ENCODE peak calls at places on chromosomes 3 and 15, in eight cellular contexts. S is foreskin fibroblast, F is upper lobe of left lung, T is pancreas, G is PC-9, K is tibial artery, M is Caco-2, C is endothelial cell of umbilical vein. D is an unnamed sample.

GRCh38 chr3:39757312-39757711 is 52.1 kb upstream of the MYRIP start:
- DNase-seq in K (no peak), M (no peak), C (peak; percentile 85), T (no peak), F (no peak), G (no peak), S (no peak), D (no peak)

GRCh38 chr3:43086460-43087165 is 19.3 kb downstream of the POMGNT2 start:
- DNase-seq in T (no peak), M (no peak), C (no peak), F (no peak), S (no peak), G (no peak), K (no peak), D (no peak)

GRCh38 chr15:38558714-38559059 is 5.9 kb downstream of the RASGRP1 start:
- DNase-seq in S (peak; percentile 43), G (no peak), T (no peak), C (no peak), M (no peak), F (no peak), K (no peak), D (no peak)

GRCh38 chr3:112010631-112011030 is 11.9 kb downstream of the TAGLN3 start:
- DNase-seq in C (no peak), G (no peak), T (no peak), M (no peak), S (no peak), F (no peak), K (no peak), D (no peak)

GRCh38 chr15:50262533-50262932 is 3.0 kb downstream of the HDC start:
- DNase-seq in M (no peak), G (no peak), T (no peak), S (no peak), K (no peak), C (no peak), F (no peak), D (no peak)

GRCh38 chr15:68795298-68795848 is 25.3 kb downstream of the ANP32A start:
- DNase-seq in F (peak; percentile 98), G (no peak), S (peak; percentile 93), M (no peak), C (peak; percentile 93), T (peak; percentile 59), K (peak; percentile 95), D (peak; percentile 97)

GRCh38 chr3:64056616-64057165 is 33.4 kb upstream of the PSMD6 start:
- DNase-seq in C (no peak), G (no peak), F (no peak), K (no peak), M (no peak), S (no peak), T (no peak), D (no peak)

GRCh38 chr3:11662392-11662990 is 18.8 kb upstream of the VGLL4 start:
- DNase-seq in G (no peak), C (peak; percentile 31), M (no peak), F (no peak), K (no peak), T (no peak), S (peak; percentile 49), D (no peak)

GRCh38 chr3:55519016-55519415 is 31.9 kb upstream of the WNT5A start:
- DNase-seq in T (no peak), G (peak; percentile 48), F (no peak), M (no peak), C (no peak), K (no peak), S (no peak), D (peak; percentile 62)

GRCh38 chr15:45181491-45182285 is 6.1 kb downstream of the SHF start:
- DNase-seq in G (no peak), K (no peak), T (no peak), F (no peak), S (no peak), M (no peak), C (no peak), D (no peak)

GRCh38 chr3:179807588-179807987 is 154.7 kb downstream of the USP13 start:
- DNase-seq in M (no peak), F (no peak), C (no peak), G (no peak), T (no peak), K (no peak), S (no peak), D (no peak)

GRCh38 chr3:195110647-195111321 is 160.2 kb downstream of the XXYLT1 start:
- DNase-seq in M (no peak), C (no peak), F (no peak), G (no peak), S (peak; percentile 78), T (no peak), K (peak; percentile 47), D (no peak)

GRCh38 chr3:176352716-176353334 is 844.5 kb downstream of the TBL1XR1 start:
- DNase-seq in G (no peak), K (no peak), T (no peak), F (no peak), S (peak; percentile 10), M (no peak), C (peak; percentile 10), D (no peak)

GRCh38 chr3:128273841-128274573 is 120.7 kb downstream of the EEFSEC start:
- DNase-seq in K (no peak), G (no peak), S (no peak), F (no peak), T (no peak), M (no peak), C (no peak), D (no peak)

GRCh38 chr3:176514297-176514696 is 683.0 kb downstream of the TBL1XR1 start:
- DNase-seq in G (peak; percentile 25), K (no peak), F (no peak), M (no peak), S (peak; percentile 63), T (no peak), C (peak; percentile 73), D (peak; percentile 75)

DNA sequence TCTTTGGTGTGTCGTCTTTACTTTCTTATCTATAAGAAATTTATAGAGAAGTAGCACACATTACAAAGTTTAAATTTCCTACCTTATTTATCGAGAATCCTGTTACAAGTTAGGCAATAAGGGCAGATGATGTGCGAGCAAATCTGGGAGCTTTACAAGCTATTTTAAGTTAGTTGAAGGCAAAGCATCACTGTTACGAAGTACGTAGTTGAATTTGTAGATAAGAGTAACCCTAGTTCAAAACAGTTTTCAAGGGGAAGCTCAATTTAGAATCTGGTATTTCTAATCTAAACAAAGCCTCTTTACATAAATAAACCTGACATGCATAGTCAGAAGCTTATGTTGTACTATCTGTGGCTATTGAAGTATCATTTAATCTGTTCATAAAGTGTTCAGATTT is 8.4 kb downstream of the KBTBD8 start:
- DNase-seq in G (no peak), M (no peak), C (no peak), T (no peak), S (peak; percentile 10), K (no peak), F (no peak), D (no peak)
- H3K4me3 ChIP-seq in G (no peak overlapping the region), M (no peak overlapping the region), C (no peak overlapping the region), T (no peak overlapping the region), S (no peak overlapping the region), K (no peak overlapping the region), F (no peak overlapping the region), D (no peak overlapping the region)

DNA sequence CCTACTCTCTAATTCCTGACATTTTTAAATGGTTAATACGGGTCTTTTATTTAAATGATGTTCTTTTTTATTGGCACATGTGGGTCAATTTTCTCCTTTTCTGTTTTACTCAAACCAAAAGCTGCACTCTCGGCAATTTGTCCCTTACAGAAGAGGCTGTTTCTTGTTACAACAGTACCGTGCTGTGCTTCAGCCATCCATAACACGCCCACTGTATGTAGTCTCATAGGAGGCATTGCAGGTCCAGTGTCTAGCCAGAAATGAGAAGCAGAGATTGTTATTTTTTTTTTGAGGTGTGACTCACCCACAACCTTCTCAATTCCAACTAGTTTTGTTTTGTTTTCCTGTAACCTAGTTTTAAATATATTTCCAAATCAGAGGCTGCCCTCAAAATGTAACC is 164.6 kb downstream of the GMNC start:
- DNase-seq in G (peak; percentile 24), M (no peak), S (peak; percentile 33), K (no peak), C (no peak), T (no peak), F (no peak), D (no peak)
- H3K4me3 ChIP-seq in G (no peak overlapping the region), M (no peak overlapping the region), S (no peak overlapping the region), K (no peak overlapping the region), C (no peak overlapping the region), T (no peak overlapping the region), F (no peak overlapping the region), D (no peak overlapping the region)

GRCh38 chr15:61033938-61034792 is 194.9 kb downstream of the RORA start:
- DNase-seq in M (no peak), G (no peak), F (no peak), S (no peak), C (peak; percentile 92), K (no peak), T (no peak), D (no peak)
- H3K4me3 ChIP-seq in M (no peak overlapping the region), G (no peak overlapping the region), F (no peak overlapping the region), S (peak overlapping the region; percentile 4), C (no peak overlapping the region), K (peak overlapping the region; percentile 13), T (no peak overlapping the region), D (no peak overlapping the region)

GRCh38 chr3:154430014-154430413 is at the start of gene GPR149:
- DNase-seq in T (no peak), K (no peak), F (no peak), S (peak; percentile 19), M (peak; percentile 51), G (no peak), C (peak; percentile 1), D (no peak)

GRCh38 chr3:154431043-154431442 is 1.1 kb upstream of the GPR149 start:
- DNase-seq in C (no peak), S (no peak), F (no peak), G (no peak), K (no peak), T (no peak), M (no peak), D (no peak)

GRCh38 chr3:154422694-154423093 is 7.3 kb downstream of the GPR149 start:
- DNase-seq in K (no peak), F (no peak), M (no peak), S (no peak), G (no peak), C (no peak), T (no peak), D (no peak)

GRCh38 chr3:154427685-154428291 is 2.2 kb downstream of the GPR149 start:
- DNase-seq in M (no peak), C (no peak), K (no peak), T (peak; percentile 5), G (no peak), S (no peak), F (peak; percentile 14), D (peak; percentile 65)

DNA sequence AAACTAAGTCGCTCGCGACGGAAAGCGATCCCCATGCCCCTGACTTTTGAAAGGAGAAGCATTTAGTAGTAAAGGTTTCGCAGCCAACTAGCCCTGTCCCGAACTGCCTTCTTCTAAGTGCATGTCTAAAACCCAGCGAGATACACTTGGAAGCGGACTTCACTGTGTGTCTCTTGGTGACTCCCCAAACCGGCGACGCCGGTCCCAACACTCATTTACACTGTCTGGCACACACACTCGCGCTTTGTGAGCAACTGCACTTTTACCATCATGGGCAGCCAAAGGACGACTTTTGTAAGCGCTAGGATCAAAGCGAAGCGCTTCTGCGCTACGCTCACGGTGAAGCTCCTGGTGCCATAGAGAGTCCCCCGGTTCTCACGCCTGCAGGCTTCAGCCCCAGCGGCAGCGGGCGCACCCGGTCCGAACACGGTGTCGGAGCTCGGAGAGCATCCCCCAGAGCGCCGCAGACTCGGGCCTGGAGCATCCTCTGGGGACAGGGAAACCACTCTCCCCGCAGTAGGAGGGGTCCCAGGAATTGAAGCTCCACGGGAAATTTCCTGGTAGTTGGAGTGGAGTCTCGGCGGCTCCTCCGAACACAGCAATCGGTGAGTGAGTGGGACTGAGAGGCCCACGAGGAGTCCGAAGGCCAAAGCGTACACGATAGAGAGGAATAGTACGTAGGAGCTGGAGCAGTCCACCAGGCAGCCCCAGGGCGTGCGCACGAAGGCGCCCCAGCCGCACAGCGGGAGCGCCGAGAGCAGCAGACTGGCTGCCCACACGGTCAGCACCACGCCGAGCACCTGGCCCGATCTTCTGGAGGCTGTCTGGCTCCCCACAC is 1.4 kb downstream of the GPR149 start:
- DNase-seq in T (peak; percentile 6), C (no peak), K (no peak), S (peak; percentile 55), F (peak; percentile 16), M (no peak), G (no peak), D (no peak)
- H3K4me3 ChIP-seq in T (no peak overlapping the region), C (no peak overlapping the region), K (no peak overlapping the region), S (peak overlapping the region; percentile 40), F (peak overlapping the region; percentile 13), M (no peak overlapping the region), G (no peak overlapping the region), D (no peak overlapping the region)